ENCODE peak calls at places on chromosomes 5 and 9, in seven cellular contexts. I is fibroblast of lung, W is psoas muscle, T is epithelial cell of esophagus, O is heart left ventricle, Q is cardiac fibroblast, U is mesenchymal stem cell. L is an unnamed sample.

GRCh38 chr9:98875536-98875935 is 68.1 kb downstream of the GALNT12 start:
- DNase-seq in I (no peak), W (no peak), T (no peak), O (no peak), Q (no peak), U (no peak), L (no peak)

GRCh38 chr5:178152491-178153444 is 917 bp downstream of the NHP2 start:
- DNase-seq in I (no peak), W (no peak), T (no peak), O (no peak), Q (no peak), U (peak; percentile 19), L (no peak)

GRCh38 chr9:3281399-3281798 is 244.4 kb downstream of the RFX3 start:
- DNase-seq in I (no peak), W (no peak), T (no peak), O (no peak), Q (no peak), U (no peak), L (no peak)

GRCh38 chr9:134539613-134540012 is 102.0 kb upstream of the COL5A1 start:
- DNase-seq in I (no peak), W (peak; percentile 34), T (no peak), O (no peak), Q (no peak), U (peak; percentile 22), L (no peak)

GRCh38 chr5:95620870-95621838 is 1.3 kb downstream of the GPR150 start:
- DNase-seq in I (peak; percentile 30), W (peak; percentile 64), T (peak; percentile 37), O (peak; percentile 21), Q (peak; percentile 18), U (peak; percentile 43), L (no peak)

GRCh38 chr5:71740015-71740753 is 21.1 kb downstream of the CARTPT start:
- DNase-seq in I (no peak), W (no peak), T (no peak), O (no peak), Q (no peak), U (no peak), L (no peak)

GRCh38 chr5:2876183-2876582 is 124.7 kb upstream of the IRX2 start:
- DNase-seq in I (no peak), W (no peak), T (no peak), O (no peak), Q (no peak), U (no peak), L (no peak)

GRCh38 chr5:31786001-31786757 is 147.2 kb downstream of the PDZD2 start:
- DNase-seq in I (no peak), W (peak; percentile 53), T (no peak), O (peak; percentile 49), Q (no peak), U (no peak), L (no peak)

GRCh38 chr9:125240649-125240999 is 519 bp downstream of the HSPA5 start:
- DNase-seq in I (peak; percentile 29), W (peak; percentile 81), T (peak; percentile 39), O (no peak), Q (peak; percentile 47), U (no peak), L (no peak)

GRCh38 chr9:87704342-87704741 is 21.6 kb upstream of the CTSL start:
- DNase-seq in I (no peak), W (no peak), T (no peak), O (no peak), Q (no peak), U (no peak), L (no peak)

GRCh38 chr9:135033487-135033886 is 54.0 kb upstream of the OLFM1 start:
- DNase-seq in I (no peak), W (peak; percentile 15), T (no peak), O (no peak), Q (no peak), U (no peak), L (no peak)

GRCh38 chr5:135310328-135310989 is 88.6 kb downstream of the MACROH2A1 start:
- DNase-seq in I (peak; percentile 75), W (no peak), T (peak; percentile 52), O (no peak), Q (peak; percentile 40), U (peak; percentile 84), L (no peak)

GRCh38 chr5:12662545-12663314 is 758.5 kb upstream of the CTNND2 start:
- DNase-seq in I (no peak), W (no peak), T (no peak), O (no peak), Q (no peak), U (no peak), L (no peak)

GRCh38 chr9:2338770-2339169 is 282.8 kb upstream of the VLDLR start:
- DNase-seq in I (no peak), W (no peak), T (peak; percentile 27), O (no peak), Q (no peak), U (no peak), L (no peak)

GRCh38 chr5:140075371-140075770 is 32.3 kb upstream of the NRG2 start:
- DNase-seq in I (peak; percentile 8), W (no peak), T (peak; percentile 16), O (no peak), Q (peak; percentile 48), U (no peak), L (no peak)

GRCh38 chr5:157670662-157671591 is at the start of gene C5orf52:
- DNase-seq in I (peak; percentile 51), W (no peak), T (peak; percentile 50), O (peak; percentile 45), Q (peak; percentile 39), U (no peak), L (no peak)

GRCh38 chr5:434443-435146 is 8.4 kb upstream of the EXOC3 start:
- DNase-seq in I (no peak), W (peak; percentile 41), T (no peak), O (no peak), Q (no peak), U (no peak), L (no peak)

GRCh38 chr5:72817076-72817476 is 615 bp downstream of the TNPO1 start:
- DNase-seq in I (peak; percentile 72), W (peak; percentile 77), T (peak; percentile 49), O (peak; percentile 58), Q (peak; percentile 74), U (peak; percentile 86), L (no peak)

GRCh38 chr5:75519761-75520160 is 8.1 kb downstream of the POLK start:
- DNase-seq in I (no peak), W (no peak), T (no peak), O (no peak), Q (no peak), U (no peak), L (no peak)

GRCh38 chr9:95772320-95773060 is 103.0 kb upstream of the ERCC6L2 start:
- DNase-seq in I (peak; percentile 73), W (no peak), T (no peak), O (peak; percentile 56), Q (no peak), U (peak; percentile 88), L (no peak)

GRCh38 chr9:132499251-132499650 is 83.2 kb upstream of the BARHL1 start:
- DNase-seq in I (no peak), W (no peak), T (no peak), O (no peak), Q (no peak), U (no peak), L (no peak)

GRCh38 chr9:133509179-133510083 is 15.3 kb downstream of the MYMK start:
- DNase-seq in I (no peak), W (peak; percentile 29), T (peak; percentile 13), O (no peak), Q (no peak), U (peak; percentile 27), L (no peak)

GRCh38 chr5:171978519-171978918 is 27.9 kb downstream of the FBXW11 start:
- DNase-seq in I (no peak), W (no peak), T (no peak), O (no peak), Q (no peak), U (no peak), L (no peak)
- H3K4me3 ChIP-seq in I (no peak overlapping the region), W (no peak overlapping the region), T (no peak overlapping the region), O (no peak overlapping the region), Q (no peak overlapping the region), U (no peak overlapping the region), L (no peak overlapping the region)

GRCh38 chr9:708556-709432 is 132.7 kb upstream of the DMRT1 start:
- DNase-seq in I (no peak), W (no peak), T (no peak), O (no peak), Q (peak; percentile 5), U (peak; percentile 40), L (no peak)

GRCh38 chr9:710951-711745 is 130.3 kb upstream of the DMRT1 start:
- DNase-seq in I (no peak), W (no peak), T (no peak), O (no peak), Q (no peak), U (no peak), L (no peak)

GRCh38 chr9:706073-706472 is 135.4 kb upstream of the DMRT1 start:
- DNase-seq in I (no peak), W (no peak), T (no peak), O (no peak), Q (peak; percentile 22), U (no peak), L (no peak)

GRCh38 chr9:706606-707451 is 134.7 kb upstream of the DMRT1 start:
- DNase-seq in I (peak; percentile 79), W (peak; percentile 90), T (peak; percentile 53), O (peak; percentile 62), Q (peak; percentile 67), U (peak; percentile 89), L (peak; percentile 53)

GRCh38 chr9:708182-708555 is 133.3 kb upstream of the DMRT1 start:
- DNase-seq in I (no peak), W (no peak), T (peak; percentile 31), O (no peak), Q (peak; percentile 10), U (peak; percentile 45), L (no peak)
- H3K4me3 ChIP-seq in I (peak overlapping the region; percentile 43), W (peak overlapping the region; percentile 41), T (peak overlapping the region; percentile 28), O (peak overlapping the region; percentile 47), Q (peak overlapping the region; percentile 24), U (no peak overlapping the region), L (peak overlapping the region; percentile 74)

GRCh38 chr9:122857810-122858209 is 29.4 kb upstream of the PDCL start:
- DNase-seq in I (no peak), W (no peak), T (no peak), O (no peak), Q (no peak), U (no peak), L (no peak)
- H3K4me3 ChIP-seq in I (no peak overlapping the region), W (no peak overlapping the region), T (no peak overlapping the region), O (no peak overlapping the region), Q (no peak overlapping the region), U (no peak overlapping the region), L (no peak overlapping the region)

GRCh38 chr9:137160054-137160425 is 9.8 kb downstream of the LRRC26 start:
- DNase-seq in I (no peak), W (no peak), T (no peak), O (no peak), Q (no peak), U (no peak), L (no peak)

GRCh38 chr9:137159105-137160053 is 10.5 kb downstream of the LRRC26 start:
- DNase-seq in I (no peak), W (no peak), T (no peak), O (no peak), Q (no peak), U (no peak), L (no peak)

GRCh38 chr9:137158625-137159024 is 11.2 kb downstream of the LRRC26 start:
- DNase-seq in I (no peak), W (no peak), T (no peak), O (no peak), Q (no peak), U (no peak), L (no peak)

GRCh38 chr9:137157618-137158502 is 12.0 kb downstream of the LRRC26 start:
- DNase-seq in I (no peak), W (no peak), T (no peak), O (no peak), Q (no peak), U (no peak), L (no peak)

GRCh38 chr9:137156567-137157375 is 13.1 kb downstream of the LRRC26 start:
- DNase-seq in I (no peak), W (no peak), T (peak; percentile 63), O (no peak), Q (peak; percentile 58), U (peak; percentile 33), L (no peak)
- H3K4me3 ChIP-seq in I (peak overlapping the region; percentile 33), W (no peak overlapping the region), T (peak overlapping the region; percentile 15), O (peak overlapping the region; percentile 13), Q (peak overlapping the region; percentile 39), U (no peak overlapping the region), L (peak overlapping the region; percentile 43)

L was measured in thoracic aorta.